ENCODE peak calls at places on chromosomes 6 and 20, in five cellular contexts. L, F, E, V and P are unnamed samples.
A peak's percentile ranks its signal among the peaks of the same experiment; 100 is the strongest.

GRCh38 chr20:37384683-37385174 is 38.8 kb downstream of the SRC start:
- DNase-seq in L (peak; percentile 65), F (peak; percentile 94), E (peak; percentile 46), V (peak; percentile 29), P (peak; percentile 68)

GRCh38 chr6:124699038-124699437 is 263.2 kb upstream of the RNF217 start:
- DNase-seq in L (no peak), F (no peak), E (no peak), V (no peak), P (peak; percentile 32)

GRCh38 chr6:20159781-20160540 is 52.3 kb downstream of the MBOAT1 start:
- DNase-seq in L (no peak), F (no peak), E (peak; percentile 2), V (no peak), P (no peak)

GRCh38 chr20:3857405-3857804 is 10.8 kb downstream of the MAVS start:
- DNase-seq in L (no peak), F (no peak), E (no peak), V (no peak), P (no peak)

GRCh38 chr6:4613795-4614194 is 162.4 kb upstream of the CDYL start:
- DNase-seq in L (no peak), F (no peak), E (no peak), V (no peak), P (no peak)

GRCh38 chr20:64136004-64136710 is 28.1 kb upstream of the MYT1 start:
- DNase-seq in L (no peak), F (peak; percentile 19), E (no peak), V (no peak), P (no peak)

GRCh38 chr6:137309078-137309762 is 90.0 kb upstream of the IFNGR1 start:
- DNase-seq in L (no peak), F (peak; percentile 52), E (peak; percentile 60), V (no peak), P (peak; percentile 61)

GRCh38 chr6:20402181-20403079 is 751 bp downstream of the E2F3 start:
- DNase-seq in L (peak; percentile 37), F (peak; percentile 63), E (peak; percentile 57), V (peak; percentile 20), P (peak; percentile 38)

GRCh38 chr6:3408665-3409064 is 48.2 kb downstream of the SLC22A23 start:
- DNase-seq in L (no peak), F (no peak), E (no peak), V (peak; percentile 75), P (no peak)

GRCh38 chr20:36483919-36484808 is 57.2 kb upstream of the MYL9 start:
- DNase-seq in L (no peak), F (no peak), E (peak; percentile 77), V (no peak), P (no peak)

DNA sequence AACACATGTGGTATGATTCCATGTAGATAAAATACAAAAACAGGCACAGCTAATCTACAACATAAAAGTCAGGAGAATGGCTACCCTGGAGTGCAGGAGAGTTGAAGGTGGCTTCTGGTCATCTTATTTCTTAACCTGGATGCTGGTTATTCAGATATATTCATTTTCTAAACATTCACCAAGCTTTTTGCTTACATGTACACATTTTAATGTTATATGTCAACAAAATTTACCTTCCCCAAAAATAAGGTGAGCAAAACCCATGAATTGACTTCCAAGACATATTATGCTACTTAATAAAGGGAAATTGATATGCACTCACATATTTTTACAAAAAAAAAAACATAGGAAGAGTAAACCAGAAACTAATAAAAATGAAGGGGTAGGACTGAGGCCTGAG is 50.6 kb downstream of the B4GALT5 start:
- DNase-seq in L (no peak), F (no peak), E (no peak), V (no peak), P (no peak)
- H3K79me1 ChIP-seq in L (no peaks in the 10 kb centered on the region), F (peaks cover 12% of the 10 kb centered on the region), E (peaks cover 6% of the 10 kb centered on the region), V (no peaks in the 10 kb centered on the region), P (no peaks in the 10 kb centered on the region)

DNA sequence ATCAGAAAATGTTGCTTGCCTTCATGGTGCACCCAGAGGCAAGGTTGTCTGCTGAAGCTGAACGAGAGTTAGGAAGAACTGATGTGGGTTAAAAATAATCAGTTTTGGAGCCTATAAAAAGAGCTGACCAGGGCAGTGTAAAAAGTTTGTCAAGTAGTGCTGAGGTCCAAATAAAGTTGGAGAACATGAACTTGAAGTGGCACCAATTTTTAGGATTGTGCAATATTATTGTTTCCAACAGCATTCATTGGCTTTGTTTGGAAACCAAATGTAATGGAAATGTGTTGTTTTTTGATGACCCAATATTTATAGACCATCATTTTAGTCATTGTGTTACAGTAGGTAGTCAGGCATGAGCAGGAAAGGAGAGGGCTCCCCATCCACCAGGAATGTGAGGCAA is 55.7 kb downstream of the GPR63 start:
- DNase-seq in L (no peak), F (no peak), E (no peak), V (no peak), P (no peak)
- H2BK12ac ChIP-seq in L (no peak overlapping the region), F (no peak overlapping the region), E (no peak overlapping the region), V (no peak overlapping the region), P (no peak overlapping the region)

GRCh38 chr20:53215166-53215565 is 243.0 kb downstream of the TSHZ2 start:
- DNase-seq in L (no peak), F (no peak), E (no peak), V (no peak), P (no peak)
- H3K79me1 ChIP-seq in L (no peaks in the 10 kb centered on the region), F (no peaks in the 10 kb centered on the region), E (no peaks in the 10 kb centered on the region), V (no peaks in the 10 kb centered on the region), P (no peaks in the 10 kb centered on the region)

GRCh38 chr20:50744143-50744792 is 12.9 kb downstream of the PARD6B start:
- DNase-seq in L (no peak), F (peak; percentile 46), E (peak; percentile 96), V (peak; percentile 81), P (peak; percentile 56)

GRCh38 chr20:50745634-50746137 is 14.3 kb downstream of the PARD6B start:
- DNase-seq in L (no peak), F (no peak), E (no peak), V (no peak), P (no peak)

GRCh38 chr20:50746138-50746940 is 15.0 kb downstream of the PARD6B start:
- DNase-seq in L (no peak), F (no peak), E (no peak), V (no peak), P (no peak)

GRCh38 chr20:50750145-50750671 is 18.8 kb downstream of the PARD6B start:
- DNase-seq in L (no peak), F (peak; percentile 20), E (no peak), V (no peak), P (no peak)

DNA sequence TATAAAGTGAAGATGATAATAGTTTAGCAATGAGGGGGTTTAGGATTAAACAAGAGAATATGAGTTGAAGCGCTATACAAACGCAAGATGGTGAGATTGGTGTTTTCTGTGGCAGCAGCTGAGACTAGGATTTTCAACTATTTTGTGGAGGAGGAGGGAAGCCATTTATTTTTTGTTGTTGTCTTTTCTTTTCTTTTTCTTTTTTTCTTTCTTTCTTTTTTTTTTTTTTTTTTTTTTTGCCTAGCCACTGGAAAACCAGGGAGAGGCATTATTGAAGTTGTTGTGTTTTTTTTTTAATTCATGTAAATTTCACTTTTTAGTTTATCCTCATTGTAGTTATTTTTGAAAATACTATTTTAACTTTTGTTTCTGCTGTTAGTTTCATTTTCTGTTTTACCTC is 15.9 kb downstream of the PARD6B start:
- DNase-seq in L (no peak), F (no peak), E (no peak), V (no peak), P (no peak)
- H2BK12ac ChIP-seq in L (no peak overlapping the region), F (no peak overlapping the region), E (no peak overlapping the region), V (no peak overlapping the region), P (no peak overlapping the region)

DNA sequence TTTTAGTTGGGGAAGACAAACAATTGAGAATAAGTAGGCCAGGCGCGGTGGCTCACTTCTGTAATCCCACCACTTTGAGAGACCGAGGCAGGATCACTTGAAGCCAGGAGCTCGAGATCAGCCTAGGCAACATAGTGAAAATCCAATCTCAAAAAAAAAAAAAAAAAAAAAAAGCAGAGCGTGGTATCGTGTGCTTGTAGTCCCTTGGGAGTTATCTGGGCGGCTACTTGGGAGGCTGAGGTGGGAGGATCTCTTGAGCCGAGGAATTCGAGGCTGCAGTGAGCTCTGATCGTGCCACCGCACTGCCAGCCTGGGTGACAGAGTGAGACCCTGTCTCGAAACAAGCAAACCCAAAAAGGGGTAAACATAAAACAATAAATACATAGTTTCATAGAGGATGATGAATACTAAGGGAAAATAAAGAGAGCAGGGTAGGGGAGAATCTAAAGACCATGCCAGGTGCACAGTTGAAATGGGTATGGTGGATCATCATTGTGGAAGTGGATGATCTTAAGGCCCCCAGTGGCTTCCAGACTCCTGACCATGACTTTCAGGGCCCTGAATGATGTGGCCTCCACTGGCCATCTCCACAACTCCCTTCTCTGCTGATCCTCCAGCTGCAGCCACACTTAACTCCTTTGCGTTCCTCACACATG is 947 bp downstream of the POFUT1 start:
- DNase-seq in L (no peak), F (no peak), E (no peak), V (no peak), P (no peak)
- H3K79me1 ChIP-seq in L (peaks cover 7% of the 10 kb centered on the region), F (peaks cover 13% of the 10 kb centered on the region), E (peaks cover 57% of the 10 kb centered on the region), V (peaks cover 13% of the 10 kb centered on the region), P (peaks cover 6% of the 10 kb centered on the region)

DNA sequence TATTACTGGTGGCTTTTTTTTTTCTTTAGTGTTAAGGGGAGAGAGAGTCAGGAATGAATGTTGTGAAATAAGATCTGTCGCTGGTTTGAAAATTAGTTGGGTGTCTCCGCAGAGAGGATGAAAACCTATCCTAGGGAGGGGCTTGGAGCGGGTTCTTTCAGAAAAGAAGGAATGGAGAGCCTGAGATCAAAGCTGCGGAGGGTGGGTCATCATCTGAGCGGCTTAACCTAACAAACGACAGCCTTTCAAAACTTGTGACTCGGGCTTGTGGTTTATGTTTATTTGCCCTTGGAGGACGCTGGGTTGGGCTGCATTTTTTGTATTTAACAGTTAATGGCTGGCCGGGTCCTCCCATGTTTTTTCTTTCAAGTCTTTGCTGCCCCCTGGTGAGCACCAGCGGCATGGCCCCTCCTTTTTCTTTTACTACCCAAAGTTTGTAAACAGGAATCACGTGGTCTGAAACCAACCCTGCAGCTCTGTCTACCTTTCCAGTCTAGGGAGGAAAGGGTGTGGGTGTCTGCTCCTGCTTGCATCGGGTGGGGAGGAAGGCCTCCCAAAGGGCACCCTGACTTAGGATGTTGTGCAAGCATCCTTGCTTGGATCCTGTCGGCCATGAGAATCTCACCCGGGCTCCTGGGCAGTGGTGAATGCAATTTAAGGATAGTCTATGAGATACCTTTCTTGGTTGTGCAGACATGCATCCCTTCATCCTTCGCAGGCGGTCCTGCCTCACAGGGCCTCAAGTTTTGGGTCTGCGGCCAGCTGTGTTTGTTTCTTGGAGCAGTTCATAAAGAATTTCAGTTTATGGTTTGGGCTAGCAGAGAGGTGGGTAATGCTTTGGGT is 2.2 kb downstream of the PIM1 start:
- DNase-seq in L (peak; percentile 82), F (peak; percentile 92), E (peak; percentile 97), V (peak; percentile 86), P (peak; percentile 90)
- H2BK12ac ChIP-seq in L (no peak overlapping the region), F (no peak overlapping the region), E (no peak overlapping the region), V (no peak overlapping the region), P (no peak overlapping the region)

GRCh38 chr20:33829636-33830035 is 18.5 kb downstream of the CHMP4B start:
- DNase-seq in L (no peak), F (no peak), E (no peak), V (no peak), P (no peak)

GRCh38 chr20:33827109-33827508 is 16.0 kb downstream of the CHMP4B start:
- DNase-seq in L (no peak), F (no peak), E (no peak), V (no peak), P (no peak)

GRCh38 chr20:33827629-33828325 is 16.6 kb downstream of the CHMP4B start:
- DNase-seq in L (no peak), F (no peak), E (peak; percentile 45), V (no peak), P (no peak)

GRCh38 chr20:33828912-33829560 is 17.9 kb downstream of the CHMP4B start:
- DNase-seq in L (no peak), F (no peak), E (peak; percentile 56), V (no peak), P (no peak)

GRCh38 chr20:33828326-33828834 is 17.2 kb downstream of the CHMP4B start:
- DNase-seq in L (no peak), F (no peak), E (no peak), V (no peak), P (no peak)
- H3K79me1 ChIP-seq in L (peaks cover 4% of the 10 kb centered on the region), F (peaks cover 28% of the 10 kb centered on the region), E (peaks cover 25% of the 10 kb centered on the region), V (peaks cover 2% of the 10 kb centered on the region), P (no peaks in the 10 kb centered on the region)